ENCODE peak calls at places on chromosomes 3 and 15, in ten cellular contexts. W is fibroblast of lung, M is choroid plexus epithelial cell, D is Calu3, C is ovary, B is AG09319, S is lower lobe of right lung, F is IMR-90, U is foreskin fibroblast, E is left lung. Z is an unnamed sample.

GRCh38 chr3:184334470-184335158 is 2.8 kb upstream of the FAM131A start:
- DNase-seq in W (peak), E (peak), D (peak), F (peak), U (peak), M (no peak), C (no peak), S (no peak), B (no peak), Z (peak)

GRCh38 chr15:47717036-47717611 is at the start of gene SEMA6D:
- DNase-seq in W (peak), D (peak), C (peak), M (peak), F (peak), U (peak), E (peak), B (peak), S (peak), Z (peak)

GRCh38 chr15:58043192-58043903 is 22.2 kb downstream of the ALDH1A2 start:
- DNase-seq in E (no peak), B (peak), S (peak), U (peak), D (peak), F (peak), W (peak), C (no peak), M (peak), Z (peak)

GRCh38 chr3:188720215-188720614 is 451.6 kb upstream of the TPRG1 start:
- DNase-seq in U (peak), B (no peak), C (no peak), M (no peak), W (no peak), E (no peak), D (no peak), F (no peak), S (no peak), Z (no peak)

GRCh38 chr15:67025719-67026118 is 39.7 kb upstream of the SMAD3 start:
- DNase-seq in W (peak), D (peak), S (no peak), B (no peak), M (peak), E (no peak), U (peak), F (peak), C (peak), Z (peak)

GRCh38 chr15:89860446-89860845 is 33.3 kb downstream of the AP3S2 start:
- DNase-seq in S (no peak), D (no peak), C (no peak), F (no peak), W (no peak), M (no peak), E (no peak), B (no peak), U (no peak), Z (no peak)

GRCh38 chr3:146382386-146382785 is 87.0 kb downstream of the PLSCR2 start:
- DNase-seq in M (peak), C (no peak), U (peak), E (no peak), F (peak), B (no peak), D (peak), W (peak), S (no peak), Z (peak)

GRCh38 chr3:80087769-80088168 is 320.0 kb upstream of the ROBO1 start:
- DNase-seq in M (peak), W (peak), D (no peak), B (no peak), F (peak), S (no peak), C (no peak), E (no peak), U (no peak), Z (peak)

GRCh38 chr3:50254577-50255250 is 14.2 kb upstream of the SEMA3B start:
- DNase-seq in U (peak), S (peak), F (no peak), D (no peak), E (peak), C (no peak), B (no peak), M (peak), W (peak), Z (peak)

GRCh38 chr15:98127612-98128011 is 167.1 kb downstream of the ARRDC4 start:
- DNase-seq in C (no peak), B (no peak), S (peak), W (no peak), E (no peak), D (no peak), M (no peak), F (no peak), U (no peak), Z (no peak)

DNA sequence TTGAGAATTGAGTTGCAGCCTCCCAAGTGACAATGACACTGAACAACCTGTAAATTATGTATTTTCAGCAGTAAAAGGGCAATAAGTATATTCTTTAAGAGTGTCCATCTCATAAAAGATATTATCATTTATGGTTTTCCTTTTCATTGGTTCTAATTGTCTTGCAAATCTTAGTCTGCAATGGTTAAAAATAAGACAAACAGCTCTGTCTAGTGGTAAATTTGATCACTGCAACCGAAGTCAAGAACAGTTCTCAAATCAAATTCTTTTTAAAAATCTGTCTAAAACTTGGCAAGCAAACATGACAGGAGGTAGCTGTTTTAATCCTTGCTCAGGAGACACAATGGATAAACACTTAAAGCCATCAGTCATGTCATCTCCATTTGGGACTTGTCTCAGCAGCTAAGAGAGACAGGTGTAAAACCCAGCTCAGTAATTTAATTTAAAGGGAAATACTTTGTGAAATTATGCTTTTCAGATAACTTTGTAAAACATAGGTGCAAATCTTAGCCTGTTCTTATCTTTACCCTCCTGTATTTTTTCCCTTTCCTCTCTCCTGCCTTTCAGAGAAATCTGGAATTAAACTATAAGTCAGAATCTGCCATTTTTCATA is 150.3 kb upstream of the ARHGEF26 start:
- DNase-seq in B (no peak), E (no peak), M (peak), F (peak), W (peak), S (no peak), D (no peak), C (no peak), U (peak), Z (peak)
- TF ChIP-seq CTCF in B (peak), E (no peak), M (peak), F (peak), W (peak), S (peak), D (peak), C (no peak), U (peak), Z (peak)

GRCh38 chr3:196275126-196275525 is 12.4 kb downstream of the PCYT1A start:
- DNase-seq in D (no peak), E (no peak), W (no peak), M (peak), U (no peak), S (no peak), C (no peak), F (no peak), B (no peak), Z (no peak)

GRCh38 chr3:196270499-196270898 is 17.0 kb downstream of the PCYT1A start:
- DNase-seq in D (no peak), U (no peak), W (no peak), S (no peak), F (no peak), C (no peak), M (no peak), E (no peak), B (no peak), Z (no peak)

GRCh38 chr3:196272826-196273225 is 14.7 kb downstream of the PCYT1A start:
- DNase-seq in S (no peak), U (no peak), C (no peak), D (no peak), W (no peak), E (no peak), F (no peak), M (no peak), B (no peak), Z (no peak)

GRCh38 chr3:196273655-196274054 is 13.9 kb downstream of the PCYT1A start:
- DNase-seq in U (no peak), M (no peak), F (no peak), W (no peak), C (no peak), D (no peak), B (no peak), E (no peak), S (no peak), Z (no peak)

DNA sequence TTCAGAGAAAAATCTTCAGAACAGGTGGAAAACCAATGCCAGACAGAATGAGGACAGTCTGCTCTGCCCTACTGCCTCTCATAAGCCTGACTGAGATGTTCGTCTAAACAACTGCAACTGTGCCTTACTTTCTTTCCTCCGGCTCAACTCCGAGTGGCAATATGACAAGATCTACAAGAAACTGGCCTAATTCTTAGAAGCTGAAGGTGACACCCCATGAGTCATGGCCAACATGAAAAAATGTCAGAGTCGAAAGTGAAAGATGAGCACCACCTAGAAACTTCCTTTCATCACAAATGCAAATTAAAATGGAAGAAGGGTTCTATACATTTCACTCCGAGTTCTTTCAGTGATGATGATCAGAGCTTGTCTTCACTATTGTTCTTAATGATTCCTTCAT is 12.9 kb downstream of the PCYT1A start:
- DNase-seq in D (no peak), W (no peak), S (no peak), F (peak), B (no peak), C (no peak), U (no peak), M (peak), E (no peak), Z (peak)
- TF ChIP-seq CTCF in D (no peak), W (no peak), S (no peak), F (no peak), B (no peak), C (no peak), U (no peak), M (no peak), E (no peak), Z (no peak)

GRCh38 chr15:59543721-59544547 is 67.6 kb upstream of the GCNT3 start:
- DNase-seq in C (no peak), M (no peak), W (no peak), D (no peak), U (no peak), F (no peak), S (no peak), E (no peak), B (no peak), Z (no peak)
- TF ChIP-seq CTCF in C (no peak), M (no peak), W (no peak), D (no peak), U (no peak), F (no peak), S (no peak), E (no peak), B (no peak), Z (no peak)

DNA sequence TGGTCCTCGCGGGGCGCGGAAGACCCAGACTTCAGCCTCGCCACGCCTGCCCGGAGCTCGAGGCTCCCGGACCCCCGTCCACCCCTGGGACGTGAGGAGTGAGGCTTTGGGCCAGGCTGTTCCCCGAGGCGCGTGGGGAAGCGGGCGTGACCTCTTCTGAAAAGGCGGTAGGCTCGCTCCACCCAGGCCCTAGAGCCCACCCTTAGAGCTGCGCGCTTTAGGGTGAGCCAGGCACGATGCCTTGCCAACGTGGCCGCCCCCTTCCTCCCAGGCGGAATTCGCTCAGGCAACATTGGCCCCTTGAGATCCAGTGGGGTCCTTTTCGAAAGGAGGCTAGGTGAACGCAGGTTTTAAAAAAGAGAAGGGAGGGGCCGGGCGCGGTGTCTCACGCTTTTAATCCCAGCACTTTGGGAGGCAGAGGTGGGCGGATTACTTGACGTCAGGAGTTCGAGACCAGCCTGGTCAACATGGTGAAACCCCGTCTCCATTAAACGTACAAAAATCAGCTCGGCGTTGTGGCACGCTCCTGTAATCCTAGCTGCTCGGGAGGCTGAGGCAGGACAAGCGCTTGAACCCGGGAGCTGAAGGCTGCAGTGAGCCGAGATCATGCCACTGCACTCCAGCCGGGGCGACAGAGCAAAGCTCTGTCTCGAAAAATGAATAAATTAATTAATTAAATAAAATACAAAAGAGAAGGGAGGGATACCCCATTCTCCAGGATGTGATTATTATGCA is 896 bp upstream of the RPP25 start:
- DNase-seq in F (no peak), D (no peak), W (no peak), S (peak), B (no peak), C (no peak), E (peak), M (no peak), U (peak), Z (peak)
- TF ChIP-seq CTCF in F (no peak), D (no peak), W (no peak), S (no peak), B (no peak), C (no peak), E (no peak), M (no peak), U (no peak), Z (no peak)

GRCh38 chr15:42919794-42920280 is 741 bp downstream of the TTBK2 start:
- DNase-seq in W (peak), B (no peak), D (no peak), E (no peak), F (peak), U (peak), M (peak), C (peak), S (no peak), Z (peak)

GRCh38 chr15:42918047-42918446 is 2.5 kb downstream of the TTBK2 start:
- DNase-seq in C (no peak), F (no peak), U (no peak), W (no peak), B (no peak), E (no peak), S (no peak), D (no peak), M (no peak), Z (no peak)

GRCh38 chr15:42919308-42919707 is 1.3 kb downstream of the TTBK2 start:
- DNase-seq in F (peak), D (no peak), M (peak), W (no peak), S (no peak), E (no peak), B (no peak), C (no peak), U (no peak), Z (no peak)

GRCh38 chr15:42920281-42921048 is at the start of gene TTBK2:
- DNase-seq in W (peak), U (peak), B (peak), E (peak), D (peak), C (peak), M (peak), S (peak), F (peak), Z (peak)

GRCh38 chr15:42921049-42921731 is 612 bp upstream of the TTBK2 start:
- DNase-seq in W (no peak), S (no peak), C (no peak), F (peak), E (no peak), D (no peak), M (peak), B (no peak), U (no peak), Z (no peak)
- TF ChIP-seq CTCF in W (no peak), S (no peak), C (no peak), F (no peak), E (no peak), D (no peak), M (no peak), B (no peak), U (no peak), Z (no peak)

DNA sequence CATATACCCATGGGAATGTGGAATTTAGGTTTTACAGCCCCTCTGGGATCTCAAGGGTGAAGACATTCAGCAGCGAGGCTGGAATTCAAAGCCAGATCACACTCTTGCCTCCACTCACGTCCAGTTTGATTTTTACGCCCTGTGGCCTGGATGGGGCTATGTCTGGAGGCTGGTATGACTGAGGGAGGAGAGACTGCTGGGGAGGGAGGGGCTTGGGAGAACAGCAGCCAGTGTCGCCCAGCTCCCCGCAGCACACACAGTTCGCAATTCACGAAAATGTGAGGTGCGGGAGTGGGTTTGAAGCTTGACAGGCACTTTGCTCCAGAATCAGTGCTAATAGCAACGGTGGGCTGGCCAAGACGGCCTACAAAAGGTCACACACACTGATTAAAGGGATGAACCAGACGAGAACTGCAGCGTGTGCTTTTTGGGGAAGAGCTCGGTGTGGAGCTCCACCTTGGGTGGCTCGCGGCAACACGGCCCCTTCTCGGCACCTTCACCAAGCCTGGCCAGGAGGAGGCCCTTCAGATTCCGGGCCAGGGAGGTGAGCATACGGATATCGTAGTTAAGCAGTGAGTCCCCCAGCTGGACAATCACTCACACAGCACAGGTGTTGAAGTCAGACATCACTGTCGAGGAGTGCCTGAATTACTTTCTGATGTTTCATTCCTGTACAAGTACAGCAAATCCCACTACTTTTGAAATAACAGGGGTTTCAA is 16.4 kb downstream of the EHD4 start:
- DNase-seq in F (no peak), B (no peak), C (no peak), U (no peak), E (no peak), M (no peak), W (no peak), D (no peak), S (no peak), Z (no peak)
- TF ChIP-seq CTCF in F (no peak), B (no peak), C (no peak), U (no peak), E (no peak), M (no peak), W (no peak), D (no peak), S (no peak), Z (no peak)

DNA sequence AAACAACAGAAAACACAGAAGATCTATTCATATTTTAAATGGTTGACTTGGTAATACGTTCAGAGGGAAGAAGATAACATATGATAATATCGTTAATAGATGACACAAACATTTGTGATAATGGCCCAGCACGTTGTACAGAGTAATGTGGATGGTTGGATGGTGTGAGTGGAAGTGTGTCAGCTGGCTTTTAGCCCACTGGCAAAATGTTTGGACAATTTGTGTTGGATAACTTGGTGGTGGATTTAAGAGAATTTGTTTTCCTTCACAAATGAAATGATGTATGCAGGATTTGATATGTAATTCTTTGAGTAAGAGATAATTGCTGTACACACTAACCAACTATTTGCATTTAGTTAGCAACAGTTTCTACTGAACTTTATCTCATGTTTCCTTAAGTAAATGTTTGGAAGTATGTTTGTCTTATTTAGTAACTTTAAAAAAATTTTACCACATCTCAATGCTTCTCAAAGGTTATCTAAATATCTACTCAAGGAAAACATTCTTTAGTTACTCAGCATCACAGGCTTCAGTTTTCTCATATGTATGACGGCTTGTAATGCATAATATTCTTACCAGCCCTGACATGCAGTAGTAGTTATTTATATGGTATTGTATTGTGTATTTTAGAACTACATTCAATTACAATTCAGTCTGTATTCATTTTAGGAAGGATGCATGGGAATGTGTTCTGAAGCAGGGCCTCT is 328.5 kb upstream of the GOLIM4 start:
- DNase-seq in D (no peak), B (no peak), F (peak), S (no peak), C (no peak), M (peak), W (peak), U (peak), E (no peak), Z (no peak)
- TF ChIP-seq CTCF in D (no peak), B (no peak), F (no peak), S (no peak), C (no peak), M (no peak), W (no peak), U (no peak), E (no peak), Z (no peak)

GRCh38 chr3:83514130-83514914 is 1444.5 kb upstream of the CADM2 start:
- DNase-seq in W (no peak), U (no peak), D (peak), F (no peak), B (no peak), E (no peak), C (no peak), S (no peak), M (peak), Z (peak)
- TF ChIP-seq CTCF in W (no peak), U (no peak), D (no peak), F (no peak), B (no peak), E (no peak), C (no peak), S (no peak), M (no peak), Z (no peak)